ENCODE peak calls at places on chromosomes 4 and X, in four cellular contexts. One of them, this sample, is unnamed. For H3K9me3 and H3K27me3, the result is how much of the 10 kb centered on the place peaks cover.

GRCh38 chrX:124507276-124507675 is 160.9 kb downstream of the SH2D1A start:
- DNase-seq in gastrocnemius medialis: no peak
- DNase-seq in SJSA1: no peak
- DNase-seq in astrocyte: peak
- DNase-seq in this sample: no peak

GRCh38 chr4:110840221-110840654 is 217.4 kb upstream of the PITX2 start:
- DNase-seq in gastrocnemius medialis: no peak
- DNase-seq in astrocyte: peak
- DNase-seq in SJSA1: peak
- DNase-seq in this sample: no peak

GRCh38 chr4:16442296-16442695 is 216.0 kb upstream of the TAPT1 start:
- DNase-seq in astrocyte: peak
- DNase-seq in SJSA1: no peak
- DNase-seq in gastrocnemius medialis: no peak
- DNase-seq in this sample: no peak

GRCh38 chrX:21658746-21659145 is 616 bp upstream of the KLHL34 start:
- DNase-seq in gastrocnemius medialis: peak
- DNase-seq in astrocyte: no peak
- DNase-seq in SJSA1: no peak
- DNase-seq in this sample: no peak

GRCh38 chr4:112702892-112703291 is 65.9 kb downstream of the LARP7 start:
- DNase-seq in gastrocnemius medialis: no peak
- DNase-seq in SJSA1: no peak
- DNase-seq in astrocyte: no peak
- DNase-seq in this sample: no peak

GRCh38 chr4:40662962-40663604 is 33.4 kb upstream of the RBM47 start:
- DNase-seq in gastrocnemius medialis: no peak
- DNase-seq in SJSA1: no peak
- DNase-seq in astrocyte: peak
- DNase-seq in this sample: peak

GRCh38 chr4:118076958-118077766 is 42.9 kb downstream of the NDST3 start:
- DNase-seq in SJSA1: peak
- DNase-seq in astrocyte: peak
- DNase-seq in gastrocnemius medialis: no peak
- DNase-seq in this sample: no peak

GRCh38 chrX:66553973-66554372 is 84.9 kb downstream of the EDA2R start:
- DNase-seq in astrocyte: no peak
- DNase-seq in SJSA1: no peak
- DNase-seq in gastrocnemius medialis: no peak
- DNase-seq in this sample: peak

GRCh38 chrX:74535211-74535621 is 79.2 kb downstream of the RLIM start:
- DNase-seq in SJSA1: peak
- DNase-seq in astrocyte: peak
- DNase-seq in gastrocnemius medialis: no peak
- DNase-seq in this sample: peak

GRCh38 chr4:2870098-2870497 is 26.5 kb downstream of the ADD1 start:
- DNase-seq in gastrocnemius medialis: no peak
- DNase-seq in SJSA1: no peak
- DNase-seq in astrocyte: no peak
- DNase-seq in this sample: no peak

GRCh38 chr4:52853351-52853750 is 8.8 kb upstream of the RASL11B start:
- DNase-seq in gastrocnemius medialis: no peak
- DNase-seq in SJSA1: no peak
- DNase-seq in astrocyte: peak
- DNase-seq in this sample: no peak

GRCh38 chr4:89838005-89838404 is 1.0 kb upstream of the SNCA start:
- DNase-seq in astrocyte: no peak
- DNase-seq in SJSA1: no peak
- DNase-seq in gastrocnemius medialis: no peak
- DNase-seq in this sample: no peak

GRCh38 chr4:140211693-140212092 is 57.7 kb upstream of the MAML3 start:
- DNase-seq in SJSA1: no peak
- DNase-seq in astrocyte: no peak
- DNase-seq in gastrocnemius medialis: no peak
- DNase-seq in this sample: no peak

GRCh38 chr4:72770708-72771107 is 201.7 kb upstream of the ADAMTS3 start:
- DNase-seq in gastrocnemius medialis: no peak
- DNase-seq in SJSA1: no peak
- DNase-seq in astrocyte: no peak
- DNase-seq in this sample: no peak

GRCh38 chr4:25308761-25309160 is 3.8 kb upstream of the ZCCHC4 start:
- DNase-seq in astrocyte: peak
- DNase-seq in gastrocnemius medialis: no peak
- DNase-seq in SJSA1: no peak
- DNase-seq in this sample: no peak

GRCh38 chr4:154049457-154050181 is 260.7 kb upstream of the SFRP2 start:
- DNase-seq in gastrocnemius medialis: peak
- DNase-seq in astrocyte: peak
- DNase-seq in SJSA1: no peak
- DNase-seq in this sample: peak

GRCh38 chrX:9127991-9128390 is 94.1 kb upstream of the FAM9B start:
- DNase-seq in SJSA1: no peak
- DNase-seq in gastrocnemius medialis: no peak
- DNase-seq in astrocyte: no peak
- DNase-seq in this sample: no peak

GRCh38 chrX:79181401-79181800 is 36.9 kb downstream of the GPR174 start:
- DNase-seq in SJSA1: no peak
- DNase-seq in astrocyte: no peak
- DNase-seq in gastrocnemius medialis: no peak
- DNase-seq in this sample: no peak

GRCh38 chrX:151151668-151152267 is 24.6 kb upstream of the GPR50 start:
- DNase-seq in gastrocnemius medialis: peak
- DNase-seq in astrocyte: peak
- DNase-seq in SJSA1: peak
- DNase-seq in this sample: no peak

GRCh38 chrX:18994713-18995112 is 10.8 kb upstream of the PHKA2 start:
- DNase-seq in astrocyte: peak
- DNase-seq in SJSA1: peak
- DNase-seq in gastrocnemius medialis: no peak
- DNase-seq in this sample: peak

GRCh38 chr4:148118179-148118578 is 324.0 kb downstream of the NR3C2 start:
- DNase-seq in SJSA1: no peak
- DNase-seq in astrocyte: no peak
- DNase-seq in gastrocnemius medialis: no peak
- DNase-seq in this sample: no peak

GRCh38 chr4:24753519-24753918 is 41.9 kb upstream of the SOD3 start:
- DNase-seq in SJSA1: no peak
- DNase-seq in gastrocnemius medialis: no peak
- DNase-seq in astrocyte: no peak
- DNase-seq in this sample: peak

GRCh38 chr4:53863163-53863562 is 201.2 kb downstream of the CHIC2 start:
- DNase-seq in gastrocnemius medialis: peak
- DNase-seq in astrocyte: peak
- DNase-seq in SJSA1: no peak
- DNase-seq in this sample: peak

GRCh38 chr4:150049682-150050081 is 28.6 kb upstream of the DCLK2 start:
- DNase-seq in SJSA1: no peak
- DNase-seq in astrocyte: no peak
- DNase-seq in gastrocnemius medialis: no peak
- DNase-seq in this sample: no peak

GRCh38 chrX:65581661-65582339 is 47.2 kb upstream of the LAS1L start:
- DNase-seq in astrocyte: peak
- DNase-seq in SJSA1: peak
- DNase-seq in gastrocnemius medialis: peak
- DNase-seq in this sample: peak

GRCh38 chr4:11614426-11614825 is 185.7 kb upstream of the HS3ST1 start:
- DNase-seq in gastrocnemius medialis: no peak
- DNase-seq in SJSA1: no peak
- DNase-seq in astrocyte: peak
- DNase-seq in this sample: no peak

GRCh38 chrX:69618803-69619202 is 2.9 kb downstream of the EDA start:
- DNase-seq in SJSA1: no peak
- DNase-seq in astrocyte: no peak
- DNase-seq in gastrocnemius medialis: no peak
- DNase-seq in this sample: no peak

GRCh38 chr4:110208419-110208818 is 10.0 kb upstream of the ELOVL6 start:
- DNase-seq in SJSA1: no peak
- DNase-seq in gastrocnemius medialis: no peak
- DNase-seq in astrocyte: no peak
- DNase-seq in this sample: no peak

GRCh38 chrX:115017455-115017854 is at the start of gene IL13RA2:
- DNase-seq in SJSA1: no peak
- DNase-seq in astrocyte: no peak
- DNase-seq in gastrocnemius medialis: no peak
- DNase-seq in this sample: no peak

GRCh38 chrX:101485212-101486064 is at the start of gene ARMCX4:
- DNase-seq in astrocyte: peak
- DNase-seq in gastrocnemius medialis: peak
- DNase-seq in SJSA1: peak
- DNase-seq in this sample: peak

GRCh38 chrX:17860811-17861495 is at the start of gene RAI2:
- DNase-seq in astrocyte: no peak
- DNase-seq in SJSA1: no peak
- DNase-seq in gastrocnemius medialis: no peak
- DNase-seq in this sample: no peak

GRCh38 chr4:134807231-134807745 is 605.7 kb upstream of the PABPC4L start:
- DNase-seq in gastrocnemius medialis: no peak
- DNase-seq in SJSA1: no peak
- DNase-seq in astrocyte: no peak
- DNase-seq in this sample: no peak

GRCh38 chr4:152778656-152779512 is 646 bp downstream of the TIGD4 start:
- DNase-seq in astrocyte: peak
- DNase-seq in gastrocnemius medialis: no peak
- DNase-seq in SJSA1: no peak
- DNase-seq in this sample: no peak

GRCh38 chr4:154958621-154959358 is 177.7 kb downstream of the RBM46 start:
- DNase-seq in gastrocnemius medialis: no peak
- DNase-seq in SJSA1: no peak
- DNase-seq in astrocyte: no peak
- DNase-seq in this sample: no peak

GRCh38 chrX:78029663-78030062 is 60.2 kb upstream of the PGAM4 start:
- DNase-seq in SJSA1: peak
- DNase-seq in gastrocnemius medialis: no peak
- DNase-seq in astrocyte: peak
- DNase-seq in this sample: no peak

GRCh38 chr4:72118017-72118416 is 86.2 kb downstream of the NPFFR2 start:
- DNase-seq in astrocyte: no peak
- DNase-seq in gastrocnemius medialis: no peak
- DNase-seq in SJSA1: no peak
- DNase-seq in this sample: no peak

GRCh38 chr4:44256414-44256813 is 192.2 kb downstream of the KCTD8 start:
- DNase-seq in SJSA1: no peak
- DNase-seq in astrocyte: no peak
- DNase-seq in gastrocnemius medialis: no peak
- DNase-seq in this sample: no peak

GRCh38 chr4:17173300-17173699 is 274.9 kb upstream of the LDB2 start:
- DNase-seq in SJSA1: no peak
- DNase-seq in gastrocnemius medialis: no peak
- DNase-seq in astrocyte: no peak
- DNase-seq in this sample: no peak

GRCh38 chr4:143700420-143701352 is at the start of gene FREM3:
- DNase-seq in gastrocnemius medialis: no peak
- DNase-seq in SJSA1: no peak
- DNase-seq in astrocyte: no peak
- DNase-seq in this sample: no peak

GRCh38 chr4:7980036-7980435 is 40.4 kb upstream of the AFAP1 start:
- DNase-seq in SJSA1: no peak
- DNase-seq in gastrocnemius medialis: no peak
- DNase-seq in astrocyte: peak
- DNase-seq in this sample: peak

GRCh38 chrX:150088042-150088441 is 149.8 kb upstream of the EOLA2 start:
- DNase-seq in SJSA1: no peak
- DNase-seq in astrocyte: no peak
- DNase-seq in gastrocnemius medialis: peak
- DNase-seq in this sample: no peak

GRCh38 chrX:150088766-150089518 is 150.7 kb upstream of the EOLA2 start:
- DNase-seq in SJSA1: no peak
- DNase-seq in gastrocnemius medialis: peak
- DNase-seq in astrocyte: no peak
- DNase-seq in this sample: no peak

GRCh38 chrX:150086371-150086770 is 148.1 kb upstream of the EOLA2 start:
- DNase-seq in gastrocnemius medialis: no peak
- DNase-seq in SJSA1: no peak
- DNase-seq in astrocyte: no peak
- DNase-seq in this sample: no peak

GRCh38 chrX:150085881-150086280 is 147.6 kb upstream of the EOLA2 start:
- DNase-seq in astrocyte: peak
- DNase-seq in SJSA1: no peak
- DNase-seq in gastrocnemius medialis: no peak
- DNase-seq in this sample: no peak

DNA sequence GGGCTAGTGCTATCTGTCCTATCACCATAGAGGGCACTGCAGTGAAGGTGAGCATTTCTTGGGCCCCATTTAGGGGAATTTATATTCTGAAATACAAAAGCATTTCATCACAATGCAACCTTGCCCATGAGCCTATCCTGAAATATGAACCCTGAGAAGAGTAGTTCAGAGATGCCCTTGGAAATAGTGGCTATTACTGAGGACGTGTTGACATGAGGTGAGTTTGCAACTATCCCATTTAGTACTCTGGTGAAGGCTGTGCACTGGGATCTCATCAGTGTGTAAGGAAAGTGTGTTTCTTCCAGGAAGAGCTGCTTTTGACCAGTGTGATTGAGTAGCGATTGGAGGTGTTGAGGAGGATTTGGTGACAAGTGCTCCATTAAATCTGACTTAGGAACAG is 149.3 kb upstream of the EOLA2 start:
- DNase-seq in SJSA1: no peak
- DNase-seq in gastrocnemius medialis: no peak
- DNase-seq in astrocyte: no peak
- DNase-seq in this sample: no peak
- H3K9me3 ChIP-seq in SJSA1: under half
- H3K9me3 ChIP-seq in gastrocnemius medialis: under half
- H3K9me3 ChIP-seq in astrocyte: under half
- H3K9me3 ChIP-seq in this sample: under half

GRCh38 chrX:153446950-153447580 is 1.2 kb upstream of the TREX2 start:
- DNase-seq in astrocyte: no peak
- DNase-seq in SJSA1: no peak
- DNase-seq in gastrocnemius medialis: no peak
- DNase-seq in this sample: no peak
- H3K27me3 ChIP-seq in astrocyte: under half
- H3K27me3 ChIP-seq in SJSA1: under half
- H3K27me3 ChIP-seq in gastrocnemius medialis: under half
- H3K27me3 ChIP-seq in this sample: under half

DNA sequence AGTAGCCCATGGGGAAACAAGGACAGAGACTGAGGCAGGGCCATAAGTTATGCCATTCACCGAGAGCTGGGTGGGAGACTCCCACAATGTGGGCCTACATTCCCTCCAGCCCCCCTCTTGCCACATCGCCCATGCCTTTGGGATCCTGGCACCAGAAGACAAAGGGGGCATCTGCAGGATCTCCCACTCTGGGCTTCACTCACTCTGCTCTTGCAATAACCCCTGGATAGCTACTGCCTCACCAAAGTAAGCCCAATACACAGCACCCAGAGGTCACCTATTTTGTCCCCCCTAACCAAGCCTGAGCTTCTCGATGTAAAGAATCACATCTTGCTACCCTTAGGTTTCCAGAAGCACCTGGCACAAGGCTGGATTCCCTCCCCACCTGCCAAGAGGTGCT is 741 bp upstream of the RTL5 start:
- DNase-seq in gastrocnemius medialis: no peak
- DNase-seq in astrocyte: no peak
- DNase-seq in SJSA1: no peak
- DNase-seq in this sample: no peak
- H3K4me3 ChIP-seq in gastrocnemius medialis: no peak
- H3K4me3 ChIP-seq in astrocyte: peak
- H3K4me3 ChIP-seq in SJSA1: peak
- H3K4me3 ChIP-seq in this sample: no peak

GRCh38 chr4:28788929-28789490 is 1928.4 kb downstream of the STIM2 start:
- DNase-seq in SJSA1: no peak
- DNase-seq in gastrocnemius medialis: no peak
- DNase-seq in astrocyte: no peak
- DNase-seq in this sample: no peak
- H3K9me3 ChIP-seq in SJSA1: under half
- H3K9me3 ChIP-seq in gastrocnemius medialis: under half
- H3K9me3 ChIP-seq in astrocyte: under half
- H3K9me3 ChIP-seq in this sample: under half

This sample was measured in MG63.